ENCODE peak calls at places on chromosomes 16 and 17, in ten cellular contexts. Z is stomach, K is cardiac fibroblast, A is A549, X is OCI-LY7, W is GM12865, T is Karpas-422, B is body of pancreas, O is BE2C, J is fibroblast of villous mesenchyme. U is an unnamed sample.

GRCh38 chr17:76134911-76135809 is 5.9 kb downstream of the FOXJ1 start:
- DNase-seq in K (no peak), T (no peak), B (no peak), X (no peak), W (no peak), A (no peak), J (no peak), O (no peak), Z (no peak), U (no peak)

GRCh38 chr16:20336955-20337354 is 9.6 kb upstream of the GP2 start:
- DNase-seq in W (no peak), K (no peak), B (peak; percentile 48), Z (no peak), A (no peak), T (no peak), J (no peak), X (no peak), O (no peak), U (no peak)

GRCh38 chr16:51731160-51731559 is 580.1 kb upstream of the SALL1 start:
- DNase-seq in O (no peak), Z (no peak), W (no peak), K (no peak), A (no peak), X (no peak), T (no peak), B (no peak), J (no peak), U (no peak)

GRCh38 chr17:7004398-7005253 is 7.8 kb upstream of the RNASEK start:
- DNase-seq in A (peak; percentile 84), J (peak; percentile 51), B (peak; percentile 33), Z (no peak), K (peak; percentile 77), X (peak; percentile 80), W (peak; percentile 75), O (no peak), T (peak; percentile 92), U (no peak)

GRCh38 chr17:13750783-13751484 is 149.2 kb upstream of the HS3ST3A1 start:
- DNase-seq in W (no peak), K (peak; percentile 23), J (peak; percentile 68), T (no peak), Z (no peak), A (no peak), O (no peak), B (no peak), X (no peak), U (no peak)

GRCh38 chr16:66886914-66887313 is 6.6 kb downstream of the PDP2 start:
- DNase-seq in J (no peak), O (no peak), B (no peak), W (no peak), T (no peak), X (no peak), A (no peak), Z (no peak), K (no peak), U (no peak)

GRCh38 chr16:1998852-1999801 is 9.4 kb downstream of the SYNGR3 start:
- DNase-seq in J (no peak), O (peak; percentile 10), A (no peak), Z (no peak), X (no peak), B (no peak), K (no peak), T (no peak), W (no peak), U (no peak)

GRCh38 chr17:81566461-81567126 is 14.4 kb upstream of the FAAP100 start:
- DNase-seq in K (peak; percentile 97), A (peak; percentile 85), J (peak; percentile 98), X (no peak), T (no peak), B (peak; percentile 89), Z (peak; percentile 84), W (no peak), O (peak; percentile 68), U (peak; percentile 96)

GRCh38 chr16:24291932-24292331 is 35.8 kb downstream of the CACNG3 start:
- DNase-seq in Z (no peak), T (no peak), J (no peak), W (no peak), O (no peak), K (no peak), A (no peak), B (no peak), X (no peak), U (no peak)

GRCh38 chr16:24288516-24288915 is 32.4 kb downstream of the CACNG3 start:
- DNase-seq in T (no peak), J (no peak), K (no peak), A (no peak), O (no peak), X (no peak), W (no peak), B (no peak), Z (no peak), U (no peak)

GRCh38 chr16:24282129-24282528 is 26.0 kb downstream of the CACNG3 start:
- DNase-seq in W (no peak), K (no peak), J (no peak), A (no peak), O (no peak), B (no peak), Z (no peak), T (no peak), X (no peak), U (no peak)

GRCh38 chr16:24289301-24289700 is 33.2 kb downstream of the CACNG3 start:
- DNase-seq in T (no peak), B (no peak), O (no peak), X (no peak), Z (no peak), W (peak; percentile 6), J (no peak), K (no peak), A (no peak), U (no peak)

GRCh38 chr16:24286713-24287405 is 30.7 kb downstream of the CACNG3 start:
- DNase-seq in X (no peak), Z (no peak), W (no peak), A (no peak), J (no peak), B (no peak), O (no peak), T (no peak), K (no peak), U (no peak)
- H3K4me3 ChIP-seq in X (no peak overlapping the region), Z (no peak overlapping the region), W (no peak overlapping the region), A (no peak overlapping the region), J (no peak overlapping the region), B (no peak overlapping the region), O (no peak overlapping the region), T (no peak overlapping the region), K (no peak overlapping the region), U (no peak overlapping the region)

GRCh38 chr17:27245230-27245696 is 48.7 kb upstream of the WSB1 start:
- DNase-seq in A (peak; percentile 95), B (peak; percentile 84), J (peak; percentile 96), X (peak; percentile 77), Z (peak; percentile 74), K (peak; percentile 95), O (peak; percentile 76), W (peak; percentile 88), T (peak; percentile 87), U (peak; percentile 88)
- H3K4me3 ChIP-seq in A (no peak overlapping the region), B (no peak overlapping the region), J (peak overlapping the region; percentile 29), X (no peak overlapping the region), Z (no peak overlapping the region), K (peak overlapping the region; percentile 29), O (no peak overlapping the region), W (no peak overlapping the region), T (peak overlapping the region; percentile 4), U (peak overlapping the region; percentile 32)

GRCh38 chr16:86597880-86598606 is 19.7 kb downstream of the FOXL1 start:
- DNase-seq in X (no peak), B (no peak), A (no peak), O (peak; percentile 34), K (no peak), T (peak; percentile 70), W (peak; percentile 7), Z (no peak), J (no peak), U (no peak)

GRCh38 chr16:86598607-86599318 is 20.4 kb downstream of the FOXL1 start:
- DNase-seq in B (no peak), J (peak; percentile 14), K (no peak), A (no peak), O (no peak), W (no peak), T (no peak), X (no peak), Z (no peak), U (no peak)

GRCh38 chr16:86594712-86595111 is 16.4 kb downstream of the FOXL1 start:
- DNase-seq in K (no peak), W (no peak), A (no peak), J (no peak), O (no peak), X (no peak), Z (no peak), T (no peak), B (no peak), U (no peak)

GRCh38 chr16:86595983-86596605 is 17.7 kb downstream of the FOXL1 start:
- DNase-seq in W (no peak), B (no peak), J (no peak), A (no peak), K (no peak), O (no peak), Z (no peak), T (no peak), X (no peak), U (no peak)

DNA sequence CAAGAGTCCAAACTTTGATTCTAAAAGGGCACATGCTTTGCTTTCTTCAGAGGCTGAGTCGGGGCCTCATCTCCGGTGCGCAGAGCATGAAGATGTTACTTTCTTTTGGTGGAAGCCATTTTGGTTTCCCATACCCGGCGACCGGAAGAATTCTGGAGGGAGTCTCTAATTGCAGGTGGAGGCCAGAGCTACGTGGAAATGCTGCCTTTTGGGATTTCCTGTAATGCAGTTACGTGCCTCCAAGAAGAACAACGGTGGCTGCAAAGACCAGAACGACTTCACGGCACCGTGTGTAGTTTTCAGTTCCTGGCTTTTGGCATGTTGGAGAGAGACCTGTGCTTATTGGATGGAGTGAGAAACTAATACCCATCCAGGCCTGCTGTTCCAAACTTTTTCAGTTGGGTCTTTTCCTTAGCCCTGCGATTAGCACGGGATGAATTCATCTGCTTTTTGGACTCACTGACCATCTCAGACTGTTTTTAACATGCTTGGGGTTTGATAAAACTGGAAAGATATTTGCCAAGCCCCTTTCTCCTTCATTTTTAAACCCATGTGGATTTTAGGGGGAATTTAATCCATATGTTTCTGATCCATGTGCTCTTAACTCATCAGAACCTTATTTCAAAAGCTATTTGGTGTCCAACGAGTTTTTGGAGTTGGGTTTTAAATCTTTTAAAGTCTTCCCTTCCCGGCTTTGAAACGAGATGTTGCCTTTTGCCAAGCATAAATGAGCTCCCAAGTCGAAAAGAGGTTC is 19.0 kb downstream of the FOXL1 start:
- DNase-seq in T (no peak), X (no peak), O (no peak), B (no peak), A (no peak), W (no peak), Z (no peak), J (no peak), K (no peak), U (no peak)
- H3K4me3 ChIP-seq in T (no peak overlapping the region), X (no peak overlapping the region), O (no peak overlapping the region), B (no peak overlapping the region), A (no peak overlapping the region), W (no peak overlapping the region), Z (no peak overlapping the region), J (no peak overlapping the region), K (no peak overlapping the region), U (no peak overlapping the region)

GRCh38 chr16:89198417-89199240 is 1.7 kb downstream of the SLC22A31 start:
- DNase-seq in X (no peak), W (no peak), T (peak; percentile 10), J (no peak), O (no peak), A (no peak), K (no peak), B (no peak), Z (no peak), U (no peak)

GRCh38 chr16:89199241-89200123 is 855 bp downstream of the SLC22A31 start:
- DNase-seq in K (no peak), Z (no peak), W (no peak), O (no peak), X (no peak), T (no peak), A (no peak), B (no peak), J (no peak), U (no peak)

GRCh38 chr16:89200850-89201466 is 621 bp upstream of the SLC22A31 start:
- DNase-seq in J (no peak), T (no peak), Z (no peak), O (no peak), B (no peak), X (no peak), A (no peak), K (no peak), W (no peak), U (no peak)

GRCh38 chr16:89201467-89202377 is 1.4 kb upstream of the SLC22A31 start:
- DNase-seq in Z (peak; percentile 90), T (peak; percentile 42), W (peak; percentile 57), B (peak; percentile 84), O (peak; percentile 91), A (peak; percentile 82), J (peak; percentile 67), K (peak; percentile 68), X (peak; percentile 71), U (peak; percentile 17)

GRCh38 chr16:89200124-89200849 is at the start of gene SLC22A31:
- DNase-seq in T (no peak), W (no peak), K (no peak), B (no peak), X (no peak), A (no peak), J (no peak), Z (no peak), O (no peak), U (no peak)
- H3K4me3 ChIP-seq in T (no peak within 1 kb of the TSS), W (no peak within 1 kb of the TSS), K (peak within 1 kb of the TSS; percentile 34), B (no peak within 1 kb of the TSS), X (no peak within 1 kb of the TSS), A (peak within 1 kb of the TSS; percentile 62), J (peak within 1 kb of the TSS; percentile 40), Z (peak within 1 kb of the TSS; percentile 43), O (no peak within 1 kb of the TSS), U (peak within 1 kb of the TSS; percentile 37)

U was measured in skeletal muscle cell.